ENCODE peak calls at places on chromosomes 3 and 15, in nine cellular contexts. N is neural progenitor cell, O is mesendoderm, J is AG10803, C is T-helper 22 cell, I is omental fat pad, Y is endothelial cell, E is LoVo, G is putamen. Z is an unnamed sample.

GRCh38 chr15:32029862-32030781 is at the start of gene CHRNA7:
- DNase-seq in Y (peak; percentile 72), I (no peak), G (peak; percentile 20), J (peak; percentile 3), N (peak; percentile 95), C (no peak), O (peak; percentile 84), E (peak; percentile 84), Z (peak; percentile 90)

GRCh38 chr15:52728899-52729298 is 49.7 kb upstream of the ATOSA start:
- DNase-seq in J (peak; percentile 69), Y (no peak), N (no peak), C (no peak), I (no peak), G (no peak), E (no peak), O (no peak), Z (no peak)

GRCh38 chr15:58056015-58056414 is 9.5 kb downstream of the ALDH1A2 start:
- DNase-seq in O (no peak), I (no peak), N (no peak), C (no peak), J (no peak), E (no peak), G (no peak), Y (no peak), Z (no peak)

GRCh38 chr3:126125781-126126251 is 41.9 kb upstream of the SLC41A3 start:
- DNase-seq in E (no peak), C (no peak), Y (no peak), J (no peak), N (no peak), G (no peak), I (peak; percentile 1), O (no peak), Z (no peak)

GRCh38 chr3:141485578-141486415 is 1.0 kb upstream of the RASA2 start:
- DNase-seq in Y (no peak), I (no peak), N (peak; percentile 19), E (peak; percentile 56), G (no peak), O (peak; percentile 42), C (no peak), J (peak; percentile 87), Z (no peak)

GRCh38 chr15:95363636-95364035 is 966.9 kb upstream of the NR2F2 start:
- DNase-seq in C (no peak), E (no peak), O (no peak), Y (no peak), N (no peak), J (no peak), G (no peak), I (no peak), Z (no peak)

GRCh38 chr3:160287666-160288065 is 62.4 kb downstream of the C3orf80 start:
- DNase-seq in C (no peak), I (no peak), J (peak; percentile 24), Y (no peak), O (no peak), E (no peak), N (no peak), G (no peak), Z (no peak)

GRCh38 chr3:193732391-193732790 is 139.4 kb downstream of the OPA1 start:
- DNase-seq in J (peak; percentile 72), E (peak; percentile 18), N (no peak), G (no peak), Y (no peak), I (no peak), O (no peak), C (no peak), Z (no peak)

GRCh38 chr15:85379403-85380131 is 836 bp upstream of the AKAP13 start:
- DNase-seq in I (no peak), N (peak; percentile 17), Y (peak; percentile 10), G (no peak), O (no peak), E (no peak), J (peak; percentile 24), C (peak; percentile 61), Z (peak; percentile 19)

GRCh38 chr3:17995769-17996168 is 253.3 kb upstream of the TBC1D5 start:
- DNase-seq in N (no peak), O (no peak), J (no peak), E (no peak), I (no peak), Y (no peak), G (no peak), C (no peak), Z (no peak)

GRCh38 chr3:119782435-119782834 is 534 bp downstream of the NR1I2 start:
- DNase-seq in I (no peak), E (no peak), O (no peak), C (no peak), J (no peak), Y (no peak), N (no peak), G (no peak), Z (no peak)

GRCh38 chr3:15010664-15011063 is 54.5 kb downstream of the MRPS25 start:
- DNase-seq in I (no peak), J (no peak), E (no peak), N (no peak), C (no peak), Y (no peak), G (no peak), O (no peak), Z (no peak)

GRCh38 chr3:23108651-23109050 is 94.5 kb upstream of the UBE2E2 start:
- DNase-seq in J (no peak), E (no peak), N (no peak), G (no peak), I (no peak), Y (no peak), O (no peak), C (no peak), Z (no peak)

GRCh38 chr3:39291903-39292329 is 12.1 kb upstream of the CX3CR1 start:
- DNase-seq in J (peak; percentile 29), O (peak; percentile 79), I (peak; percentile 72), E (peak; percentile 45), Y (peak; percentile 83), C (peak; percentile 14), N (peak; percentile 70), G (no peak), Z (peak; percentile 78)

GRCh38 chr3:136817448-136817847 is 1.5 kb upstream of the SLC35G2 start:
- DNase-seq in G (peak; percentile 13), N (no peak), I (no peak), Y (no peak), O (no peak), E (no peak), J (peak; percentile 39), C (no peak), Z (no peak)

GRCh38 chr15:78509726-78510312 is 2.4 kb downstream of the HYKK start:
- DNase-seq in G (no peak), O (no peak), E (no peak), J (no peak), C (no peak), I (no peak), N (no peak), Y (no peak), Z (peak; percentile 28)